ENCODE peak calls at places on chromosomes 13 and 19, in nine cellular contexts. I is endothelial cell; W is nephron progenitor cell; O is cardiac fibroblast; X is activated CD4-positive, alpha-beta memory T cell treated with anti-CD3 and anti-CD28 coated beads for 36 hours; Y is type B pancreatic cell; Z is lung microvascular endothelial cell; A is AML-193; R is A549. H is an unnamed sample.

GRCh38 chr13:31469377-31469776 is 269.6 kb downstream of the B3GLCT start:
- DNase-seq in I (no peak), W (no peak), O (no peak), X (no peak), Y (no peak), Z (no peak), A (no peak), R (no peak), H (no peak)

GRCh38 chr19:46692918-46693722 is 23.8 kb downstream of the PRKD2 start:
- DNase-seq in I (no peak), W (no peak), O (peak; percentile 33), X (no peak), Y (no peak), Z (no peak), A (no peak), R (no peak), H (no peak)

GRCh38 chr13:106246237-106246636 is 289.2 kb downstream of the EFNB2 start:
- DNase-seq in I (no peak), W (no peak), O (no peak), X (no peak), Y (no peak), Z (no peak), A (no peak), R (no peak), H (peak; percentile 9)

GRCh38 chr13:60448907-60449510 is 52.0 kb downstream of the TDRD3 start:
- DNase-seq in I (peak; percentile 43), W (peak; percentile 16), O (peak; percentile 78), X (no peak), Y (no peak), Z (peak; percentile 70), A (peak; percentile 58), R (peak; percentile 23), H (peak; percentile 16)

GRCh38 chr13:66036024-66036614 is 1194.0 kb downstream of the PCDH9 start:
- DNase-seq in I (no peak), W (no peak), O (peak; percentile 8), X (no peak), Y (no peak), Z (no peak), A (no peak), R (no peak), H (no peak)

GRCh38 chr19:2250765-2251576 is 1.8 kb downstream of the AMH start:
- DNase-seq in I (no peak), W (no peak), O (no peak), X (no peak), Y (no peak), Z (no peak), A (no peak), R (no peak), H (no peak)

GRCh38 chr19:18259848-18260247 is 14.4 kb downstream of the IQCN start:
- DNase-seq in I (no peak), W (no peak), O (peak; percentile 89), X (no peak), Y (no peak), Z (no peak), A (no peak), R (no peak), H (no peak)

GRCh38 chr13:109151696-109152095 is 522.3 kb downstream of the MYO16 start:
- DNase-seq in I (no peak), W (no peak), O (peak; percentile 17), X (no peak), Y (no peak), Z (no peak), A (no peak), R (no peak), H (no peak)

GRCh38 chr19:4326837-4327251 is 11.8 kb downstream of the STAP2 start:
- DNase-seq in I (no peak), W (peak; percentile 77), O (no peak), X (peak; percentile 20), Y (no peak), Z (no peak), A (no peak), R (no peak), H (peak; percentile 40)

GRCh38 chr19:18020212-18021067 is 12.5 kb downstream of the ARRDC2 start:
- DNase-seq in I (no peak), W (no peak), O (peak; percentile 69), X (no peak), Y (no peak), Z (peak; percentile 92), A (no peak), R (no peak), H (no peak)

GRCh38 chr19:12648088-12648487 is 18.5 kb downstream of the MAN2B1 start:
- DNase-seq in I (no peak), W (no peak), O (no peak), X (no peak), Y (no peak), Z (peak; percentile 36), A (no peak), R (no peak), H (no peak)

GRCh38 chr13:113224486-113224885 is 15.1 kb downstream of the CUL4A start:
- DNase-seq in I (no peak), W (no peak), O (no peak), X (no peak), Y (no peak), Z (no peak), A (no peak), R (no peak), H (no peak)

GRCh38 chr13:97884707-97885468 is 68.6 kb upstream of the IPO5 start:
- DNase-seq in I (no peak), W (no peak), O (no peak), X (no peak), Y (no peak), Z (no peak), A (no peak), R (no peak), H (no peak)

GRCh38 chr13:34164585-34164984 is 346.6 kb downstream of the RFC3 start:
- DNase-seq in I (no peak), W (no peak), O (no peak), X (no peak), Y (no peak), Z (no peak), A (no peak), R (no peak), H (no peak)

GRCh38 chr19:41871573-41872383 is 5.3 kb upstream of the CD79A start:
- DNase-seq in I (no peak), W (no peak), O (no peak), X (peak; percentile 90), Y (no peak), Z (no peak), A (peak; percentile 38), R (no peak), H (no peak)

GRCh38 chr13:76832258-76832988 is 53.8 kb downstream of the KCTD12 start:
- DNase-seq in I (no peak), W (no peak), O (no peak), X (no peak), Y (no peak), Z (no peak), A (no peak), R (no peak), H (no peak)

GRCh38 chr13:62483774-62484173 is 1068.1 kb upstream of the PCDH20 start:
- DNase-seq in I (no peak), W (no peak), O (no peak), X (no peak), Y (no peak), Z (no peak), A (no peak), R (no peak), H (no peak)

GRCh38 chr13:44932850-44933251 is 56.4 kb downstream of the NUFIP1 start:
- DNase-seq in I (peak; percentile 18), W (no peak), O (peak; percentile 89), X (no peak), Y (no peak), Z (peak; percentile 68), A (no peak), R (no peak), H (no peak)

GRCh38 chr13:110150384-110151091 is 156.4 kb downstream of the COL4A1 start:
- DNase-seq in I (no peak), W (no peak), O (peak; percentile 32), X (no peak), Y (peak; percentile 43), Z (no peak), A (no peak), R (no peak), H (no peak)

GRCh38 chr19:48872182-48872883 is at the start of gene PPP1R15A:
- DNase-seq in I (peak; percentile 99), W (peak; percentile 99), O (peak; percentile 99), X (peak; percentile 99), Y (peak; percentile 99), Z (peak; percentile 98), A (peak; percentile 95), R (peak; percentile 98), H (peak; percentile 63)

GRCh38 chr13:24134772-24135171 is 25.7 kb upstream of the SPATA13 start:
- DNase-seq in I (no peak), W (no peak), O (peak; percentile 18), X (no peak), Y (no peak), Z (no peak), A (no peak), R (no peak), H (no peak)

GRCh38 chr13:23866420-23867026 is 22.7 kb downstream of the MIPEP start:
- DNase-seq in I (no peak), W (no peak), O (peak; percentile 45), X (no peak), Y (no peak), Z (no peak), A (no peak), R (no peak), H (no peak)

GRCh38 chr13:47945738-47946137 is 55.3 kb downstream of the SUCLA2 start:
- DNase-seq in I (no peak), W (no peak), O (peak; percentile 82), X (no peak), Y (no peak), Z (no peak), A (no peak), R (no peak), H (no peak)

GRCh38 chr13:33480561-33480960 is 195.0 kb upstream of the STARD13 start:
- DNase-seq in I (no peak), W (no peak), O (peak; percentile 35), X (no peak), Y (no peak), Z (no peak), A (no peak), R (no peak), H (no peak)